ENCODE peak calls at places on chromosome 10, in eight cellular contexts. T is uterus, P is PC-3, N is transverse colon, F is upper lobe of right lung, Z is prostate gland, X is stomach, J is heart left ventricle. H is an unnamed sample.

GRCh38 chr10:117541405-117541908 is 1.1 kb upstream of the EMX2 start:
- DNase-seq in Z (no peak), F (no peak), T (peak), J (no peak), X (no peak), N (no peak), P (no peak), H (peak)

GRCh38 chr10:79305515-79305914 is 41.8 kb upstream of the PPIF start:
- DNase-seq in J (peak), X (no peak), P (no peak), F (no peak), N (no peak), T (no peak), Z (no peak), H (no peak)

GRCh38 chr10:113047963-113048781 is 98.1 kb downstream of the TCF7L2 start:
- DNase-seq in P (no peak), J (no peak), Z (no peak), X (no peak), F (no peak), N (no peak), T (no peak), H (no peak)

GRCh38 chr10:95475827-95476481 is 85.2 kb downstream of the SORBS1 start:
- DNase-seq in Z (no peak), T (no peak), N (peak), X (peak), J (no peak), F (no peak), P (peak), H (no peak)

GRCh38 chr10:132480356-132480755 is 57.2 kb upstream of the INPP5A start:
- DNase-seq in T (no peak), N (no peak), X (no peak), P (peak), Z (no peak), F (no peak), J (peak), H (no peak)

GRCh38 chr10:91613411-91614253 is 19.2 kb downstream of the PPP1R3C start:
- DNase-seq in N (no peak), P (peak), X (no peak), J (no peak), T (peak), F (no peak), Z (no peak), H (no peak)

GRCh38 chr10:5523796-5524574 is 776 bp upstream of the CALML3 start:
- DNase-seq in F (peak), Z (no peak), N (peak), P (no peak), J (peak), X (peak), T (no peak), H (no peak)

GRCh38 chr10:77909755-77910375 is 16.7 kb downstream of the DLG5 start:
- DNase-seq in N (peak), X (peak), F (no peak), T (no peak), Z (no peak), J (no peak), P (peak), H (peak)

GRCh38 chr10:92284112-92284704 is 6.7 kb downstream of the CPEB3 start:
- DNase-seq in Z (no peak), X (no peak), P (no peak), N (no peak), F (no peak), J (no peak), T (no peak), H (no peak)

GRCh38 chr10:25059990-25060389 is 43.6 kb downstream of the THNSL1 start:
- DNase-seq in X (peak), P (peak), N (peak), J (no peak), Z (peak), T (peak), F (peak), H (peak)

GRCh38 chr10:57162231-57162630 is 801.2 kb upstream of the ZWINT start:
- DNase-seq in F (no peak), J (no peak), Z (no peak), N (no peak), X (no peak), T (no peak), P (peak), H (no peak)

GRCh38 chr10:101784558-101784957 is 1.3 kb upstream of the NPM3 start:
- DNase-seq in F (no peak), P (no peak), J (no peak), T (no peak), Z (no peak), X (no peak), N (no peak), H (no peak)

GRCh38 chr10:99389721-99390480 is 40.5 kb downstream of the GOT1 start:
- DNase-seq in Z (no peak), P (no peak), X (no peak), T (no peak), N (no peak), J (no peak), F (no peak), H (no peak)

GRCh38 chr10:96306516-96306915 is 2.3 kb downstream of the DNTT start:
- DNase-seq in J (peak), F (peak), Z (peak), N (peak), T (no peak), X (no peak), P (no peak), H (peak)

GRCh38 chr10:11684717-11685645 is 57.2 kb upstream of the ECHDC3 start:
- DNase-seq in T (peak), X (peak), N (peak), F (peak), J (peak), P (peak), Z (peak), H (peak)

GRCh38 chr10:67602268-67602950 is 93.6 kb downstream of the CTNNA3 start:
- DNase-seq in P (peak), X (no peak), T (no peak), N (no peak), J (no peak), Z (no peak), F (no peak), H (no peak)

GRCh38 chr10:12252882-12253546 is 57.0 kb downstream of the CDC123 start:
- DNase-seq in Z (no peak), X (no peak), T (no peak), F (no peak), N (peak), J (no peak), P (peak), H (no peak)

GRCh38 chr10:102234866-102235597 is 6.3 kb downstream of the PITX3 start:
- DNase-seq in N (no peak), P (no peak), J (no peak), T (no peak), X (no peak), F (no peak), Z (no peak), H (no peak)

GRCh38 chr10:78515037-78515872 is 481.6 kb downstream of the RPS24 start:
- DNase-seq in P (peak), Z (no peak), T (peak), F (no peak), X (no peak), N (no peak), J (no peak), H (peak)

GRCh38 chr10:47027108-47027811 is 116.0 kb downstream of the PTPN20 start:
- DNase-seq in T (no peak), N (peak), X (peak), Z (no peak), J (peak), P (no peak), F (peak), H (no peak)

GRCh38 chr10:24951201-24952145 is 933 bp downstream of the PRTFDC1 start:
- DNase-seq in N (peak), J (peak), F (no peak), T (peak), Z (no peak), P (no peak), X (peak), H (no peak)

GRCh38 chr10:118721005-118721876 is 33.5 kb downstream of the CACUL1 start:
- DNase-seq in T (peak), N (peak), Z (peak), X (peak), F (no peak), J (no peak), P (peak), H (peak)

GRCh38 chr10:102068216-102068615 is 3.1 kb downstream of the HPS6 start:
- DNase-seq in P (no peak), Z (no peak), X (peak), F (no peak), N (peak), J (peak), T (no peak), H (no peak)

GRCh38 chr10:131816941-131817700 is 83.7 kb upstream of the PPP2R2D start:
- DNase-seq in F (no peak), T (no peak), Z (no peak), P (no peak), J (peak), X (no peak), N (no peak), H (no peak)

GRCh38 chr10:97514344-97514743 is 15.6 kb downstream of the UBTD1 start:
- DNase-seq in Z (no peak), J (no peak), N (no peak), P (no peak), T (no peak), F (no peak), X (no peak), H (no peak)

GRCh38 chr10:3469639-3470020 is 297.0 kb upstream of the PITRM1 start:
- DNase-seq in P (peak), T (no peak), J (no peak), F (no peak), X (no peak), Z (no peak), N (no peak), H (no peak)

GRCh38 chr10:35783305-35783838 is 141.3 kb upstream of the FZD8 start:
- DNase-seq in N (no peak), P (peak), T (no peak), X (no peak), Z (no peak), J (no peak), F (no peak), H (no peak)

GRCh38 chr10:56370217-56371113 is 9.4 kb upstream of the ZWINT start:
- DNase-seq in J (no peak), P (peak), Z (no peak), X (no peak), F (no peak), T (no peak), N (no peak), H (no peak)

GRCh38 chr10:99421233-99421739 is 9.1 kb downstream of the GOT1 start:
- DNase-seq in N (no peak), X (no peak), Z (no peak), F (no peak), J (no peak), P (no peak), T (no peak), H (no peak)

GRCh38 chr10:94088926-94089381 is 95.2 kb downstream of the PLCE1 start:
- DNase-seq in P (peak), J (no peak), T (no peak), Z (no peak), N (no peak), X (no peak), F (no peak), H (no peak)

GRCh38 chr10:102392306-102392705 is 3.2 kb upstream of the NFKB2 start:
- DNase-seq in N (no peak), J (no peak), T (no peak), F (no peak), Z (no peak), X (no peak), P (no peak), H (no peak)

GRCh38 chr10:110725809-110726641 is 81.9 kb downstream of the RBM20 start:
- DNase-seq in X (no peak), N (no peak), P (no peak), Z (no peak), F (no peak), T (no peak), J (no peak), H (no peak)

GRCh38 chr10:33010132-33011037 is 52.4 kb upstream of the ITGB1 start:
- DNase-seq in X (no peak), F (no peak), T (no peak), P (peak), J (no peak), Z (peak), N (no peak), H (no peak)

GRCh38 chr10:33005322-33006282 is 47.6 kb upstream of the ITGB1 start:
- DNase-seq in X (peak), T (peak), P (peak), N (peak), Z (peak), J (peak), F (peak), H (peak)

GRCh38 chr10:33008499-33009243 is 50.6 kb upstream of the ITGB1 start:
- DNase-seq in F (no peak), Z (peak), J (no peak), T (peak), X (peak), P (peak), N (peak), H (peak)

GRCh38 chr10:33006342-33006887 is 48.4 kb upstream of the ITGB1 start:
- DNase-seq in N (no peak), T (no peak), F (no peak), P (no peak), J (no peak), X (no peak), Z (no peak), H (no peak)

GRCh38 chr10:33009244-33010131 is 51.5 kb upstream of the ITGB1 start:
- DNase-seq in Z (no peak), P (no peak), T (no peak), J (no peak), N (no peak), X (no peak), F (no peak), H (no peak)
- H3K27ac ChIP-seq in Z (no peak), P (peak), T (no peak), J (peak), N (no peak), X (no peak), F (no peak), H (no peak)

GRCh38 chr10:33333260-33334169 is 952 bp downstream of the NRP1 start:
- DNase-seq in F (no peak), J (no peak), P (peak), T (no peak), Z (peak), X (no peak), N (peak), H (no peak)

GRCh38 chr10:33330543-33331019 is 3.9 kb downstream of the NRP1 start:
- DNase-seq in T (peak), P (peak), J (peak), Z (peak), X (peak), N (peak), F (peak), H (peak)

GRCh38 chr10:33334170-33334838 is at the start of gene NRP1:
- DNase-seq in Z (peak), T (peak), N (peak), P (peak), F (peak), X (no peak), J (peak), H (peak)

GRCh38 chr10:33331020-33331557 is 3.4 kb downstream of the NRP1 start:
- DNase-seq in F (no peak), J (no peak), Z (no peak), N (no peak), X (no peak), T (no peak), P (peak), H (no peak)

DNA sequence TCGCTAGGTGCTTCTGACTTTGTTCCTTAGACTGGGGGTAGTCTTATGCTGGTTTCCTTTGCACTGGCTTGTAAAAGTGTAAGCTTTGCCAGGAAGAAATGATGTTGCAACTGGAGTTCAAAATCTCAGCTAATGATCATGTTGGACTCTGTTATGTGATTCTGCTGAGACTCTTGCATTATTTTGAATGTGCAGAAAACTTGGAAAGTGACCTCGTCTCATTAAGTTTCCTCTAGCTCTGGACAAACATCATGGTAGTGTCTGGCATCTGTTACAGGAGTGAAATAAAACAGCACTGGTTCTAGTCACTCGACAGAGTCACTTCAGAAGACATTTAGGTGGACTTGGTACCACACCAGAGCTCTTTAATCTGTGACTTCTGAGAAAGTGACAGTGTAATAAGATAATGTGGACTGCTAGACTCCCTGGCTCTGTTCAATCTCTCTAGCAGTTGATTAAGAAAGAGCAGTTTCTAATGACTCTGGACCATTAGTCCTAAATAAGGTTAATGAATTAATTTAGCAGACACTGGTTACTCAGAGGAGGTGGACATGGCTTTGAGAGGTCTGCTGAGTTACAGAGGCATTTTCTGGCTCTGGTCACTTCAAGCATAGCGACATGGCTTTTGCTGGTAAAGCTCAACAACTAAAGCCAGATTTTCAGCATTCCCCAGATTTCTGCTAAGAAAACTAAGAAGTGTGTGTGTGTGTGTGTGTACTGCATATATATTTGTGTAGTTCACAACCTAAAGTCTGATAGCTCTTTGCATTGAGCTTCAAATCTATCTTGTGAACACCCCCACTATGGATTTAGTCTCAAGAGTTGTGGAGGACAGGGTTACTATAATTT is 2.1 kb downstream of the NRP1 start:
- DNase-seq in P (peak), N (no peak), Z (no peak), X (no peak), T (no peak), F (no peak), J (no peak), H (no peak)
- H3K4me3 ChIP-seq in P (peak), N (peak), Z (peak), X (peak), T (peak), F (peak), J (peak), H (peak)

DNA sequence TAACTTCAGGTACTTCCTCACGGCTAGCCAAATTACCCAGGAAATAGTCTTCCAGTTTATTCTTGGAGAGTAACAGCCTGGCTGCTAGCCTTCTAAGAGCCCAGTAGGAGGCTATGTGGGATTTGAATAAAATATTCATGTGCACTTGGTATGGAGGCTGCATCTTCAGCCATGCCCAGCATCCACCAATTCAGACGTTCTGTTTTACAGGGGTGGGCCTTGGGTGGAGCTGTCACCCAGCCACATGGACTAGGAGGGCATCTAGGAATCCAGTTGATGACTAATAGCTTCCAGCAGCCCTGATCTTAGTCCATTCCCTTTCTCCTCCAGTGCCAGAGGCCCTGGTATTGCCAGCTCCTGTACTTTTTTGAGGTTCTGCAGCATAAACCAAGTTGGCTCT is 66.3 kb upstream of the ZRANB1 start:
- DNase-seq in T (no peak), N (no peak), Z (no peak), X (no peak), F (peak), P (peak), J (no peak), H (no peak)
- TF ChIP-seq CTCF in T (no peak), N (no peak), Z (no peak), X (no peak), F (no peak), P (no peak), J (no peak), H (no peak)

DNA sequence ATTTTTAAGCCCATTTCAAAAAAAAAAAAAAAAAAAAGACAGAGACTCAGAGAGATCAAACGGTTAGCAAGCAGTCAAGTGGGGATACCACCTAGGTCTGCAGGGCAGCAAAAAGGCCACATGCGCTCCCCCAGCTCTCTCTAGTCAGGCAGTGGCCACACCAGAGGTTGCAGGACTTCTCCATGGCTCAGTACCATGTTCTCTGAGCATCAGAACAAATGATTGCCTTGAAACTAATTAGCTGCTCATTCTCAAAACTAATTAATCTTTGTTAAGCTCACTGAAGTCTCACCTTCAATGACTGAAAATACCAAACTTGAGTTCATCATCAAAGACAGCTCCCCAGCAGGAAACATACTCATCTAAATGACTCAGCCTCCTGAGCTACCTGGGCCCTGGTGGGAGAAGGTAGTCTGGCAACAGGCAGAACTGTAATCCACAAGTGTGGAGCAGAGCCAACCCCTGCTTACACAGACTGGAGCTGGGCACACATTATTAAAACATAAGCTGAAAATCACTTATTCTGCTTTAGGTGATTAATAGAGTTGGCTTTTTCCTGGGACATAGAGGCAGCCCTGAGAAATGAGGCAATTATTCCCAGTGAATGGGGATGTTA is 319.6 kb downstream of the GRID1 start:
- DNase-seq in N (no peak), J (no peak), F (no peak), X (no peak), P (no peak), T (no peak), Z (no peak), H (no peak)
- H3K27ac ChIP-seq in N (no peak), J (no peak), F (no peak), X (no peak), P (no peak), T (no peak), Z (no peak), H (no peak)

DNA sequence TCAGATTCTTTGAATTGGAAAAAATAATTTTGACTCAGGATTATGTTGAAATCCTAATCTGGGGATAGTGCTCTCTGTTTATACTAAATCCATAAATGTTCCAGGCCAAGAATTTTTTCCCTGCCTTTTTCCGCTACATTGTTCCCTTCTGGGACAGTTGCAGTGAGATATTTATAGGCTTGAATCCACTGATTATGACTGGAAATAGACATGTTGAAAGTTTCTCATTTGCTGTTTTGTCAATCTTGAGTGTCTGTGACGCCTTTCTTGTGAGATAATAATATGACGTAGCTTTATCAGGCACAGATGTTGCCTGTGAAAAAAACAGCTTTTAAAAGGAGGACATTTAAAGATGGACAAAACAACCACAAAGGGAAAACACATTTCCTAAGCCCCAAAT is 155.9 kb downstream of the ARID5B start:
- DNase-seq in Z (no peak), F (no peak), N (no peak), P (no peak), X (no peak), T (peak), J (no peak), H (no peak)
- H3K4me3 ChIP-seq in Z (no peak), F (peak), N (no peak), P (no peak), X (peak), T (peak), J (no peak), H (peak)

GRCh38 chr10:14822879-14823755 is 14.7 kb downstream of the CDNF start:
- DNase-seq in T (peak), N (peak), Z (no peak), F (no peak), J (no peak), P (peak), X (peak), H (no peak)
- TF ChIP-seq CTCF in T (peak), N (peak), Z (peak), F (peak), J (peak), P (peak), X (no peak), H (peak)

GRCh38 chr10:32854435-32854834 is 103.6 kb downstream of the ITGB1 start:
- DNase-seq in J (no peak), X (no peak), F (no peak), Z (no peak), P (peak), N (no peak), T (no peak), H (no peak)

GRCh38 chr10:32846974-32847373 is 111.1 kb downstream of the ITGB1 start:
- DNase-seq in J (no peak), X (no peak), F (no peak), T (no peak), P (no peak), N (no peak), Z (no peak), H (no peak)

GRCh38 chr10:32851301-32851700 is 106.7 kb downstream of the ITGB1 start:
- DNase-seq in J (no peak), N (no peak), P (no peak), X (no peak), T (no peak), F (no peak), Z (no peak), H (no peak)
- H3K27ac ChIP-seq in J (no peak), N (no peak), P (no peak), X (no peak), T (no peak), F (no peak), Z (no peak), H (no peak)